ENCODE peak calls at places on chromosomes 7 and 10, in seven cellular contexts. F is activated CD4-positive, CD25-positive, alpha-beta regulatory T cell; W is T-helper 22 cell; Q is NCI-H1092; N is astrocyte; S is activated CD4-positive, alpha-beta T cell treated with anti-CD3 and anti-CD28 coated beads, Interleukin-2, amount 50 U/mL, for 1 hour; H is SK-MEL-5. B is an unnamed sample.

GRCh38 chr10:28280652-28281051 is 22.2 kb downstream of the MPP7 start:
- DNase-seq in F (no peak), W (no peak), Q (no peak), N (peak), S (no peak), H (no peak), B (no peak)

GRCh38 chr10:101063162-101063525 is 1.4 kb downstream of the KAZALD1 start:
- DNase-seq in F (no peak), W (no peak), Q (no peak), N (no peak), S (no peak), H (no peak), B (no peak)

GRCh38 chr10:131862548-131862947 is 38.3 kb upstream of the PPP2R2D start:
- DNase-seq in F (no peak), W (no peak), Q (no peak), N (no peak), S (no peak), H (no peak), B (no peak)

GRCh38 chr10:97926055-97926454 is 76.4 kb downstream of the GOLGA7B start:
- DNase-seq in F (no peak), W (no peak), Q (no peak), N (no peak), S (no peak), H (no peak), B (no peak)

GRCh38 chr7:98133621-98134266 is 27.1 kb downstream of the LMTK2 start:
- DNase-seq in F (no peak), W (no peak), Q (no peak), N (peak), S (no peak), H (no peak), B (no peak)

GRCh38 chr7:1253591-1254207 is 21.0 kb downstream of the UNCX start:
- DNase-seq in F (no peak), W (no peak), Q (no peak), N (no peak), S (no peak), H (no peak), B (no peak)

GRCh38 chr10:65754112-65754511 is 1171.7 kb upstream of the LRRTM3 start:
- DNase-seq in F (no peak), W (no peak), Q (no peak), N (no peak), S (no peak), H (no peak), B (no peak)

GRCh38 chr10:131928248-131929095 is 27.7 kb downstream of the PPP2R2D start:
- DNase-seq in F (no peak), W (no peak), Q (no peak), N (peak), S (no peak), H (no peak), B (no peak)

GRCh38 chr10:126111562-126111961 is 215.2 kb downstream of the FANK1 start:
- DNase-seq in F (no peak), W (no peak), Q (no peak), N (no peak), S (no peak), H (no peak), B (no peak)

GRCh38 chr10:99411546-99411945 is 18.9 kb downstream of the GOT1 start:
- DNase-seq in F (no peak), W (no peak), Q (no peak), N (no peak), S (no peak), H (no peak), B (no peak)

GRCh38 chr10:77223532-77224460 is 413.8 kb downstream of the KCNMA1 start:
- DNase-seq in F (no peak), W (no peak), Q (no peak), N (no peak), S (no peak), H (no peak), B (no peak)

GRCh38 chr10:74118794-74119193 is 31.8 kb downstream of the AP3M1 start:
- DNase-seq in F (no peak), W (no peak), Q (no peak), N (no peak), S (no peak), H (peak), B (no peak)

GRCh38 chr7:46003896-46004875 is 83.1 kb upstream of the IGFBP3 start:
- DNase-seq in F (no peak), W (no peak), Q (no peak), N (peak), S (no peak), H (no peak), B (no peak)

GRCh38 chr10:86770412-86770960 is 14.1 kb downstream of the BMPR1A start:
- DNase-seq in F (no peak), W (no peak), Q (no peak), N (no peak), S (no peak), H (peak), B (no peak)

GRCh38 chr7:46215987-46216567 is 295.0 kb upstream of the IGFBP3 start:
- DNase-seq in F (no peak), W (no peak), Q (peak), N (no peak), S (no peak), H (peak), B (no peak)

GRCh38 chr10:121077331-121077730 is 226.2 kb downstream of the WDR11 start:
- DNase-seq in F (no peak), W (no peak), Q (no peak), N (no peak), S (no peak), H (peak), B (no peak)

GRCh38 chr7:18901881-18902280 is 215.6 kb downstream of the TWIST1 start:
- DNase-seq in F (no peak), W (no peak), Q (no peak), N (no peak), S (no peak), H (no peak), B (no peak)

GRCh38 chr7:1197997-1198632 is 34.6 kb upstream of the UNCX start:
- DNase-seq in F (no peak), W (no peak), Q (no peak), N (peak), S (no peak), H (no peak), B (no peak)

GRCh38 chr7:150950496-150951180 is 27.5 kb downstream of the KCNH2 start:
- DNase-seq in F (no peak), W (no peak), Q (no peak), N (no peak), S (no peak), H (no peak), B (no peak)

GRCh38 chr7:101885597-101885955 is 68.2 kb downstream of the CUX1 start:
- DNase-seq in F (no peak), W (no peak), Q (no peak), N (no peak), S (no peak), H (no peak), B (no peak)

GRCh38 chr7:81482600-81483186 is 287.2 kb downstream of the HGF start:
- DNase-seq in F (no peak), W (no peak), Q (no peak), N (peak), S (no peak), H (peak), B (no peak)

GRCh38 chr10:78000206-78000605 is 29.1 kb downstream of the POLR3A start:
- DNase-seq in F (no peak), W (no peak), Q (no peak), N (no peak), S (no peak), H (no peak), B (no peak)

GRCh38 chr10:102175415-102175814 is 23.2 kb downstream of the NOLC1 start:
- DNase-seq in F (no peak), W (no peak), Q (no peak), N (peak), S (no peak), H (peak), B (no peak)

GRCh38 chr10:70007116-70007820 is 45.4 kb upstream of the MACROH2A2 start:
- DNase-seq in F (no peak), W (no peak), Q (no peak), N (peak), S (no peak), H (no peak), B (no peak)

GRCh38 chr10:33248638-33249037 is 85.8 kb downstream of the NRP1 start:
- DNase-seq in F (no peak), W (peak), Q (no peak), N (peak), S (no peak), H (peak), B (no peak)

GRCh38 chr10:131911451-131911850 is 10.6 kb downstream of the PPP2R2D start:
- DNase-seq in F (no peak), W (no peak), Q (no peak), N (no peak), S (no peak), H (no peak), B (no peak)

GRCh38 chr7:39733881-39734571 is 110.7 kb downstream of the RALA start:
- DNase-seq in F (no peak), W (peak), Q (no peak), N (peak), S (no peak), H (no peak), B (no peak)

GRCh38 chr10:69885379-69886156 is 83.9 kb downstream of the COL13A1 start:
- DNase-seq in F (no peak), W (no peak), Q (no peak), N (no peak), S (no peak), H (peak), B (no peak)

GRCh38 chr10:117617664-117618063 is 75.1 kb downstream of the EMX2 start:
- DNase-seq in F (no peak), W (no peak), Q (no peak), N (no peak), S (no peak), H (no peak), B (no peak)

B was measured in omental fat pad.